ENCODE peak calls at places on chromosome 13, in five cellular contexts. L, F, D, Z and A are unnamed samples.

GRCh38 chr13:46012404-46012803 is 40.1 kb downstream of the ZC3H13 start:
- DNase-seq in L (no peak), F (no peak), D (no peak), Z (no peak), A (no peak)

GRCh38 chr13:87344176-87344575 is 327.0 kb upstream of the SLITRK5 start:
- DNase-seq in L (no peak), F (no peak), D (no peak), Z (no peak), A (no peak)

GRCh38 chr13:41596190-41596589 is 138.8 kb downstream of the RGCC start:
- DNase-seq in L (no peak), F (no peak), D (no peak), Z (no peak), A (no peak)

GRCh38 chr13:23671902-23672301 is 101.7 kb downstream of the TNFRSF19 start:
- DNase-seq in L (no peak), F (no peak), D (no peak), Z (no peak), A (no peak)

GRCh38 chr13:53052675-53053074 is 24.1 kb downstream of the OLFM4 start:
- DNase-seq in L (no peak), F (no peak), D (no peak), Z (no peak), A (no peak)

GRCh38 chr13:32783067-32783466 is 196.8 kb downstream of the PDS5B start:
- DNase-seq in L (no peak), F (no peak), D (peak), Z (no peak), A (no peak)

GRCh38 chr13:68440874-68441273 is 1210.7 kb upstream of the PCDH9 start:
- DNase-seq in L (no peak), F (no peak), D (no peak), Z (no peak), A (no peak)

GRCh38 chr13:26476111-26476743 is 81.3 kb upstream of the WASF3 start:
- DNase-seq in L (peak), F (no peak), D (peak), Z (no peak), A (no peak)

GRCh38 chr13:45859682-45860081 is 8.1 kb upstream of the SIAH3 start:
- DNase-seq in L (no peak), F (no peak), D (no peak), Z (no peak), A (no peak)

GRCh38 chr13:85508683-85509329 is 290.4 kb downstream of the SLITRK6 start:
- DNase-seq in L (no peak), F (no peak), D (no peak), Z (no peak), A (peak)

GRCh38 chr13:113183450-113184129 is 24.9 kb downstream of the PCID2 start:
- DNase-seq in L (no peak), F (no peak), D (no peak), Z (no peak), A (no peak)

GRCh38 chr13:110330491-110331001 is 23.5 kb downstream of the COL4A2 start:
- DNase-seq in L (no peak), F (no peak), D (no peak), Z (no peak), A (no peak)

GRCh38 chr13:109152941-109153340 is 523.5 kb downstream of the MYO16 start:
- DNase-seq in L (no peak), F (no peak), D (no peak), Z (no peak), A (no peak)

GRCh38 chr13:48411281-48412099 is 1.4 kb downstream of the LPAR6 start:
- DNase-seq in L (no peak), F (peak), D (peak), Z (peak), A (no peak)

GRCh38 chr13:46951516-46951915 is 54.7 kb upstream of the HTR2A start:
- DNase-seq in L (no peak), F (no peak), D (no peak), Z (no peak), A (no peak)

GRCh38 chr13:49226613-49227012 is 6.5 kb downstream of the MLNR start:
- DNase-seq in L (no peak), F (no peak), D (no peak), Z (no peak), A (no peak)

GRCh38 chr13:95156208-95156607 is 145.0 kb downstream of the ABCC4 start:
- DNase-seq in L (no peak), F (no peak), D (no peak), Z (no peak), A (no peak)

GRCh38 chr13:111540486-111540885 is 220.0 kb downstream of the TEX29 start:
- DNase-seq in L (no peak), F (no peak), D (no peak), Z (no peak), A (no peak)

GRCh38 chr13:30713133-30713532 is 22.2 kb upstream of the ALOX5AP start:
- DNase-seq in L (no peak), F (no peak), D (peak), Z (no peak), A (no peak)

GRCh38 chr13:57569981-57570380 is 61.6 kb upstream of the PCDH17 start:
- DNase-seq in L (no peak), F (no peak), D (no peak), Z (no peak), A (no peak)

GRCh38 chr13:91722267-91722884 is 324.0 kb downstream of the GPC5 start:
- DNase-seq in L (no peak), F (no peak), D (no peak), Z (no peak), A (peak)

GRCh38 chr13:60790620-60791019 is 393.6 kb downstream of the TDRD3 start:
- DNase-seq in L (no peak), F (no peak), D (no peak), Z (no peak), A (no peak)

GRCh38 chr13:23902975-23903905 is 5.9 kb upstream of the C1QTNF9B start:
- DNase-seq in L (no peak), F (no peak), D (no peak), Z (no peak), A (peak)

GRCh38 chr13:111398715-111399299 is 78.4 kb downstream of the TEX29 start:
- DNase-seq in L (no peak), F (no peak), D (no peak), Z (no peak), A (no peak)

GRCh38 chr13:35784286-35784951 is 307.9 kb upstream of the MAB21L1 start:
- DNase-seq in L (no peak), F (no peak), D (no peak), Z (no peak), A (peak)

GRCh38 chr13:27967736-27968315 is 1.3 kb downstream of the CDX2 start:
- DNase-seq in L (no peak), F (no peak), D (no peak), Z (no peak), A (no peak)

GRCh38 chr13:107466326-107466725 is 749.0 kb downstream of the LIG4 start:
- DNase-seq in L (no peak), F (no peak), D (no peak), Z (no peak), A (no peak)

GRCh38 chr13:93685900-93686299 is 459.3 kb downstream of the GPC6 start:
- DNase-seq in L (no peak), F (no peak), D (no peak), Z (no peak), A (no peak)

GRCh38 chr13:48231080-48231479 is 1.9 kb upstream of the ITM2B start:
- DNase-seq in L (no peak), F (no peak), D (no peak), Z (no peak), A (no peak)

GRCh38 chr13:87527036-87527435 is 144.1 kb upstream of the SLITRK5 start:
- DNase-seq in L (no peak), F (no peak), D (no peak), Z (no peak), A (no peak)

GRCh38 chr13:106533940-106534843 is 1.3 kb downstream of the EFNB2 start:
- DNase-seq in L (peak), F (peak), D (peak), Z (no peak), A (peak)

GRCh38 chr13:75693227-75693626 is 57.1 kb downstream of the LMO7 start:
- DNase-seq in L (no peak), F (no peak), D (no peak), Z (no peak), A (no peak)

GRCh38 chr13:77878186-77878585 is 40.4 kb downstream of the EDNRB start:
- DNase-seq in L (no peak), F (no peak), D (no peak), Z (no peak), A (no peak)

GRCh38 chr13:39956036-39956435 is 300.6 kb downstream of the COG6 start:
- DNase-seq in L (peak), F (peak), D (peak), Z (no peak), A (no peak)

GRCh38 chr13:28204043-28204442 is 65.7 kb downstream of the PAN3 start:
- DNase-seq in L (no peak), F (no peak), D (no peak), Z (no peak), A (no peak)

GRCh38 chr13:60080871-60081270 is 82.9 kb downstream of the DIAPH3 start:
- DNase-seq in L (no peak), F (no peak), D (no peak), Z (no peak), A (no peak)

GRCh38 chr13:48223016-48223385 is 10.0 kb upstream of the ITM2B start:
- DNase-seq in L (no peak), F (no peak), D (no peak), Z (no peak), A (no peak)

GRCh38 chr13:79222427-79223205 is 183.4 kb downstream of the RBM26 start:
- DNase-seq in L (no peak), F (no peak), D (no peak), Z (no peak), A (no peak)

GRCh38 chr13:114319441-114319871 is 5.2 kb downstream of the CHAMP1 start:
- DNase-seq in L (no peak), F (no peak), D (no peak), Z (no peak), A (no peak)